ENCODE peak calls at places on chromosomes 16 and 17, in nine cellular contexts. E is endothelial cell; I is GM12865; C is NCI-H510A treated with DMSO at 0.1 percent for 48 hours; R is AG09319; Y is fibroblast of pulmonary artery; B is stimulated activated CD4-positive, alpha-beta T cell treated with anti-CD3 and anti-CD28 coated beads, Interleukin-15, amount 100 ng/mL, for 24 hours; P is M059J; N is iris pigment epithelial cell. Q is an unnamed sample.

GRCh38 chr17:29677139-29677834 is 54.6 kb upstream of the CORO6 start:
- DNase-seq in E (no peak), I (no peak), C (no peak), R (peak; percentile 29), Y (peak; percentile 61), B (no peak), P (no peak), N (no peak), Q (no peak)

GRCh38 chr16:49498241-49499017 is 124.8 kb downstream of the C16orf78 start:
- DNase-seq in E (no peak), I (no peak), C (no peak), R (no peak), Y (no peak), B (no peak), P (no peak), N (no peak), Q (no peak)

GRCh38 chr17:77874303-77875050 is 84.0 kb upstream of the TNRC6C start:
- DNase-seq in E (no peak), I (no peak), C (no peak), R (no peak), Y (no peak), B (no peak), P (no peak), N (no peak), Q (no peak)

GRCh38 chr16:7497667-7498066 is 165.0 kb downstream of the RBFOX1 start:
- DNase-seq in E (no peak), I (no peak), C (no peak), R (no peak), Y (no peak), B (no peak), P (no peak), N (no peak), Q (no peak)

GRCh38 chr16:72884037-72884436 is 163.9 kb downstream of the ZFHX3 start:
- DNase-seq in E (no peak), I (no peak), C (no peak), R (no peak), Y (peak; percentile 28), B (no peak), P (peak; percentile 71), N (peak; percentile 67), Q (no peak)

GRCh38 chr16:7303014-7303676 is 29.5 kb upstream of the RBFOX1 start:
- DNase-seq in E (peak; percentile 9), I (no peak), C (no peak), R (no peak), Y (no peak), B (no peak), P (no peak), N (no peak), Q (no peak)

GRCh38 chr17:40033339-40033738 is 18.1 kb downstream of the CSF3 start:
- DNase-seq in E (no peak), I (no peak), C (no peak), R (no peak), Y (no peak), B (no peak), P (no peak), N (no peak), Q (no peak)

GRCh38 chr17:82232322-82232785 is 3.5 kb downstream of the SLC16A3 start:
- DNase-seq in E (no peak), I (no peak), C (no peak), R (no peak), Y (no peak), B (no peak), P (no peak), N (no peak), Q (no peak)